ENCODE peak calls at places on chromosomes 11 and 22, in five cellular contexts. Y is WTC11, Q is heart right ventricle, W is GM20000, R is MCF 10A. G is an unnamed sample.

GRCh38 chr11:68928108-68928429 is 24.4 kb downstream of the IGHMBP2 start:
- DNase-seq in Y (no peak), Q (no peak), W (no peak), R (no peak), G (no peak)

GRCh38 chr11:29093416-29093815 is 923.4 kb downstream of the KCNA4 start:
- DNase-seq in Y (no peak), Q (no peak), W (no peak), R (no peak), G (no peak)

GRCh38 chr22:36901411-36902142 is 11.9 kb upstream of the CSF2RB start:
- DNase-seq in Y (no peak), Q (no peak), W (peak), R (no peak), G (no peak)

GRCh38 chr11:129273944-129274343 is 81.8 kb upstream of the ARHGAP32 start:
- DNase-seq in Y (no peak), Q (no peak), W (no peak), R (no peak), G (no peak)

GRCh38 chr11:46380340-46381045 is 976 bp upstream of the MDK start:
- DNase-seq in Y (peak), Q (peak), W (peak), R (peak), G (peak)

GRCh38 chr22:36644333-36644757 is 59.2 kb downstream of the CACNG2 start:
- DNase-seq in Y (peak), Q (peak), W (peak), R (peak), G (no peak)

GRCh38 chr11:30774451-30774850 is 188.3 kb upstream of the MPPED2 start:
- DNase-seq in Y (no peak), Q (no peak), W (no peak), R (no peak), G (peak)

GRCh38 chr11:101880208-101880607 is 34.6 kb upstream of the CEP126 start:
- DNase-seq in Y (no peak), Q (no peak), W (peak), R (peak), G (no peak)

GRCh38 chr11:64231536-64231935 is 1.2 kb downstream of the DNAJC4 start:
- DNase-seq in Y (no peak), Q (no peak), W (no peak), R (no peak), G (no peak)

GRCh38 chr11:73995731-73996130 is 13.1 kb upstream of the UCP2 start:
- DNase-seq in Y (no peak), Q (no peak), W (no peak), R (no peak), G (no peak)

GRCh38 chr22:34866501-34867171 is 199.3 kb upstream of the ISX start:
- DNase-seq in Y (no peak), Q (no peak), W (no peak), R (no peak), G (no peak)

GRCh38 chr11:78907636-78908035 is 333.0 kb upstream of the NARS2 start:
- DNase-seq in Y (no peak), Q (no peak), W (no peak), R (peak), G (no peak)

GRCh38 chr11:36635463-36635862 is 37.4 kb upstream of the RAG2 start:
- DNase-seq in Y (no peak), Q (no peak), W (no peak), R (no peak), G (no peak)

GRCh38 chr11:17730608-17731462 is 3.7 kb upstream of the KCNC1 start:
- DNase-seq in Y (peak), Q (peak), W (peak), R (peak), G (peak)

GRCh38 chr22:38012604-38013072 is 28.3 kb upstream of the SOX10 start:
- DNase-seq in Y (no peak), Q (no peak), W (no peak), R (no peak), G (no peak)

DNA sequence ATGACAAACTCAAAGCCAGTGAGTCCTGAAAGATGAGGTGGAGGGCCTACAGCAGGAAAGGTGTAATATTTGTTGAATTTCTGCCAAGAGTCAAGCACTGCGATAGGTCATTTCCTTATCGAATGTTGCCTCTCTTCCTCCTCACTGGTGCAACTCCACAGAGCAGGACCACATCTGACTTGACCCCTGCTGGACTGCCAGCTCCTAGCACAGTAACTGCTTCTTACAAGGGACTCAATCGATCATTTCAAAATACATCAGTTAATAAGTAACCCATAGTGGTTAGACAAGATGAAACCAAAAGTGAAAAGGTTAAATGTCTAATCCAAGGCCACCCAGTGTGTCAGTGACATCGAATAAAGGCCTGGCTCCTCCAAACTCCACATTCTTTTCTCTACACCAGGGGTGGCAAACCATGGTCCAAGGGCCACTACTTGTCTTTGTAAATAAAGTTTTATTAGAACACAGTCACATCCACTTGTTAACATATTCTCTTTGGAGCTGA is 98.5 kb upstream of the CSNK2A3 start:
- DNase-seq in Y (no peak), Q (no peak), W (peak), R (peak), G (no peak)
- TF ChIP-seq CTCF in Y (no peak), Q (no peak), W (no peak), R (no peak), G (no peak)

GRCh38 chr22:43889366-43890253 is 2.2 kb downstream of the PNPLA5 start:
- DNase-seq in Y (no peak), Q (no peak), W (no peak), R (peak), G (no peak)
- TF ChIP-seq CTCF in Y (no peak), Q (no peak), W (no peak), R (peak), G (no peak)

DNA sequence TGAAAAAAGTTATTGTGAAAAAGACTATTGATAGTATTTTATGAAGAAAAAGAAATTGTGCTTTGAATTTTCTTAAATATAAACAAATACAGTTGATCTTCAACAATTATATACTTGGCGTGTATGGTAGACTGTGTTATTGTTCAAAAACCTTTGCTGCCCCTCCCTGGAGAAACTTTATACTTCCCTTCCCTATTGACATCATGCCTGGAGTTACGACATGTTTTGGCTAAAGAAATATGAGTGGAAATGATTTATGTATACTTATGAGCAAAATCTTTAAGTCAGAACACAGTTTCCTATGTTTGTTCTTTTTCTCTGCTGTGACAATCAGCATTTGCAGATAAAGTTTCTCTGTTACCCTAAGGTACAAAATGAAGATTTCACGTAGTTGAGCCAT is 243.8 kb downstream of the TMEM135 start:
- DNase-seq in Y (no peak), Q (peak), W (no peak), R (peak), G (no peak)
- TF ChIP-seq CTCF in Y (no peak), Q (peak), W (no peak), R (peak), G (no peak)

DNA sequence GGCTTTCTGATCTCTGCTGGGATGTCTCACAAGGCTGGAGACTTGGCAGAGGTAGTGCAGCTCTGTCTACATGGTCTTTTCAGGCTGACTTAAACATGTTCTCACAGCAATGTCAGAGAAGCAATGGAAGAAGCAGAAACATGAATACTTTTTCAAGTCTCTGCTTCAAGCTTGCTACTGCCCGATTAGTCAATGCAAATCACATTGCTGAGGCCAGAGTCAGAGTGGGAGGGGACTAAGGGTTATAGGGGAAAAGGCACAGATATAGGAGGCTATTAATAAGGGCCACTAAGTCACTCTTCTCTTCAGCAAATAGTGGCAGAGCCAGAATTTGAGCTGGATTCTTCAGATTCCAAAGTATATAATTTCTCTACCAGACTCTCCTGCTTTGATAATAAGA is 390.5 kb downstream of the TMEM135 start:
- DNase-seq in Y (no peak), Q (no peak), W (no peak), R (no peak), G (no peak)
- TF ChIP-seq CTCF in Y (no peak), Q (no peak), W (no peak), R (no peak), G (no peak)

GRCh38 chr11:132563050-132563449 is 969.3 kb downstream of the OPCML start:
- DNase-seq in Y (no peak), Q (no peak), W (no peak), R (no peak), G (no peak)
- TF ChIP-seq CTCF in Y (no peak), Q (no peak), W (no peak), R (no peak), G (no peak)

DNA sequence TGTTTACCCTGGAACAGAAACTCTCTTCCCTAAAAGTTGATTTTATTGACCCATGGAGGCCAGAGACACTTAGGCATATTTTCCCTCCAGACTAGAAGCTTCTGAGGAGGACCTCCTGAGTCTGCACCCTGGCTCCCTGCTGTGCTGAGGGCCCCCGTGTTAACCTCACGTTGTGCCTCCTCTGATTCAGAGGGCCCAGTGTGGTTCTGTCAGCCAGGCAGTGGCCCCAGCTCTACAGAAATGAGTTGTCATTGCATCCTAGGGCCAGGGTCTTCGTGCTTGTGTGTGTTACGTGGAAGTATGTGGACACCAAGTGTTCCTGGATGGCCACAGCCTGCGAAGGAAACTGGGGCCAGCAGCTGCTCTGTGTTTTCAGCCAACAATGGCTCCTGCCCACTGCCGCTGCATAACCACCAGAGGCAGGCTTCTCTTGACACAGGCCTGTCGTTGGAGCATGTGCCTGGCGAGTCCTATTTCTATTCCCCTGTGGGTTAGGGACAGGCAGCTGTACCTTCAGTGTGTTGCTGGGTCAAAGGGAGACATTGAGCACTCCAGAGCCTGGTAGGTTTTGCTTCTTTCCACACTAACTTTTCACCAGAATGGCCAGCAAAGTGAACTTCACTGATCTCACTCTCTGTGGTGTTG is 44.5 kb downstream of the MED15 start:
- DNase-seq in Y (no peak), Q (peak), W (no peak), R (no peak), G (peak)
- TF ChIP-seq CTCF in Y (no peak), Q (peak), W (no peak), R (no peak), G (peak)